ENCODE peak calls at places on chromosomes 11 and 22, in ten cellular contexts. One of them, this sample, is unnamed.

GRCh38 chr11:102422817-102423725 is 29.5 kb downstream of the TMEM123 start:
- DNase-seq in CD4-positive, alpha-beta memory T cell: no peak
- DNase-seq in GM23338: no peak
- DNase-seq in non-pigmented ciliary epithelial cell: no peak
- DNase-seq in stimulated activated CD4-positive, alpha-beta T cell treated with anti-CD3 and anti-CD28 coated beads, TNF-alpha, amount 100 ng/mL, for 1 hour: no peak
- DNase-seq in heart right ventricle: no peak
- DNase-seq in astrocyte of the cerebellum: no peak
- DNase-seq in mesenteric fat pad: no peak
- DNase-seq in NCI-H2081: peak; percentile 22
- DNase-seq in fibroblast of villous mesenchyme: peak; percentile 46
- DNase-seq in this sample: no peak

GRCh38 chr11:111514216-111515031 is at the start of gene HOATZ:
- DNase-seq in CD4-positive, alpha-beta memory T cell: no peak
- DNase-seq in GM23338: peak; percentile 95
- DNase-seq in non-pigmented ciliary epithelial cell: no peak
- DNase-seq in stimulated activated CD4-positive, alpha-beta T cell treated with anti-CD3 and anti-CD28 coated beads, TNF-alpha, amount 100 ng/mL, for 1 hour: no peak
- DNase-seq in heart right ventricle: no peak
- DNase-seq in astrocyte of the cerebellum: no peak
- DNase-seq in mesenteric fat pad: no peak
- DNase-seq in NCI-H2081: no peak
- DNase-seq in fibroblast of villous mesenchyme: no peak
- DNase-seq in this sample: no peak

GRCh38 chr11:114154271-114155047 is 94.9 kb downstream of the ZBTB16 start:
- DNase-seq in CD4-positive, alpha-beta memory T cell: no peak
- DNase-seq in GM23338: no peak
- DNase-seq in non-pigmented ciliary epithelial cell: no peak
- DNase-seq in stimulated activated CD4-positive, alpha-beta T cell treated with anti-CD3 and anti-CD28 coated beads, TNF-alpha, amount 100 ng/mL, for 1 hour: no peak
- DNase-seq in heart right ventricle: no peak
- DNase-seq in astrocyte of the cerebellum: no peak
- DNase-seq in mesenteric fat pad: no peak
- DNase-seq in NCI-H2081: no peak
- DNase-seq in fibroblast of villous mesenchyme: peak; percentile 98
- DNase-seq in this sample: peak; percentile 89

GRCh38 chr22:38454361-38455062 is 487 bp downstream of the KCNJ4 start:
- DNase-seq in CD4-positive, alpha-beta memory T cell: peak; percentile 38
- DNase-seq in GM23338: no peak
- DNase-seq in non-pigmented ciliary epithelial cell: no peak
- DNase-seq in stimulated activated CD4-positive, alpha-beta T cell treated with anti-CD3 and anti-CD28 coated beads, TNF-alpha, amount 100 ng/mL, for 1 hour: no peak
- DNase-seq in heart right ventricle: no peak
- DNase-seq in astrocyte of the cerebellum: no peak
- DNase-seq in mesenteric fat pad: no peak
- DNase-seq in NCI-H2081: no peak
- DNase-seq in fibroblast of villous mesenchyme: no peak
- DNase-seq in this sample: no peak

GRCh38 chr11:99584822-99585221 is 564.1 kb downstream of the CNTN5 start:
- DNase-seq in CD4-positive, alpha-beta memory T cell: no peak
- DNase-seq in GM23338: no peak
- DNase-seq in non-pigmented ciliary epithelial cell: no peak
- DNase-seq in stimulated activated CD4-positive, alpha-beta T cell treated with anti-CD3 and anti-CD28 coated beads, TNF-alpha, amount 100 ng/mL, for 1 hour: no peak
- DNase-seq in heart right ventricle: no peak
- DNase-seq in astrocyte of the cerebellum: no peak
- DNase-seq in mesenteric fat pad: no peak
- DNase-seq in NCI-H2081: no peak
- DNase-seq in fibroblast of villous mesenchyme: no peak
- DNase-seq in this sample: no peak

GRCh38 chr22:28442951-28443876 is 236.4 kb downstream of the TTC28 start:
- DNase-seq in CD4-positive, alpha-beta memory T cell: peak; percentile 13
- DNase-seq in GM23338: peak; percentile 86
- DNase-seq in non-pigmented ciliary epithelial cell: no peak
- DNase-seq in stimulated activated CD4-positive, alpha-beta T cell treated with anti-CD3 and anti-CD28 coated beads, TNF-alpha, amount 100 ng/mL, for 1 hour: peak; percentile 2
- DNase-seq in heart right ventricle: peak; percentile 78
- DNase-seq in astrocyte of the cerebellum: peak; percentile 59
- DNase-seq in mesenteric fat pad: no peak
- DNase-seq in NCI-H2081: peak; percentile 6
- DNase-seq in fibroblast of villous mesenchyme: peak; percentile 69
- DNase-seq in this sample: peak; percentile 70

GRCh38 chr11:2526808-2527381 is 82.1 kb downstream of the KCNQ1 start:
- DNase-seq in CD4-positive, alpha-beta memory T cell: peak; percentile 8
- DNase-seq in GM23338: peak; percentile 62
- DNase-seq in non-pigmented ciliary epithelial cell: no peak
- DNase-seq in stimulated activated CD4-positive, alpha-beta T cell treated with anti-CD3 and anti-CD28 coated beads, TNF-alpha, amount 100 ng/mL, for 1 hour: no peak
- DNase-seq in heart right ventricle: peak; percentile 39
- DNase-seq in astrocyte of the cerebellum: no peak
- DNase-seq in mesenteric fat pad: peak; percentile 88
- DNase-seq in NCI-H2081: no peak
- DNase-seq in fibroblast of villous mesenchyme: no peak
- DNase-seq in this sample: no peak

GRCh38 chr22:38108561-38109319 is 1.7 kb downstream of the BAIAP2L2 start:
- DNase-seq in CD4-positive, alpha-beta memory T cell: no peak
- DNase-seq in GM23338: no peak
- DNase-seq in non-pigmented ciliary epithelial cell: no peak
- DNase-seq in stimulated activated CD4-positive, alpha-beta T cell treated with anti-CD3 and anti-CD28 coated beads, TNF-alpha, amount 100 ng/mL, for 1 hour: no peak
- DNase-seq in heart right ventricle: no peak
- DNase-seq in astrocyte of the cerebellum: no peak
- DNase-seq in mesenteric fat pad: no peak
- DNase-seq in NCI-H2081: no peak
- DNase-seq in fibroblast of villous mesenchyme: no peak
- DNase-seq in this sample: no peak

GRCh38 chr11:113189909-113190667 is 124.3 kb upstream of the TTC12 start:
- DNase-seq in CD4-positive, alpha-beta memory T cell: no peak
- DNase-seq in GM23338: no peak
- DNase-seq in non-pigmented ciliary epithelial cell: no peak
- DNase-seq in stimulated activated CD4-positive, alpha-beta T cell treated with anti-CD3 and anti-CD28 coated beads, TNF-alpha, amount 100 ng/mL, for 1 hour: no peak
- DNase-seq in heart right ventricle: no peak
- DNase-seq in astrocyte of the cerebellum: peak; percentile 49
- DNase-seq in mesenteric fat pad: no peak
- DNase-seq in NCI-H2081: no peak
- DNase-seq in fibroblast of villous mesenchyme: peak; percentile 66
- DNase-seq in this sample: peak; percentile 92

GRCh38 chr11:8033312-8033715 is 46.2 kb downstream of the EIF3F start:
- DNase-seq in CD4-positive, alpha-beta memory T cell: peak; percentile 48
- DNase-seq in GM23338: peak; percentile 93
- DNase-seq in non-pigmented ciliary epithelial cell: no peak
- DNase-seq in stimulated activated CD4-positive, alpha-beta T cell treated with anti-CD3 and anti-CD28 coated beads, TNF-alpha, amount 100 ng/mL, for 1 hour: peak; percentile 22
- DNase-seq in heart right ventricle: peak; percentile 87
- DNase-seq in astrocyte of the cerebellum: peak; percentile 87
- DNase-seq in mesenteric fat pad: no peak
- DNase-seq in NCI-H2081: peak; percentile 36
- DNase-seq in fibroblast of villous mesenchyme: peak; percentile 85
- DNase-seq in this sample: peak; percentile 94

GRCh38 chr11:6498121-6498520 is 1.0 kb downstream of the DNHD1 start:
- DNase-seq in CD4-positive, alpha-beta memory T cell: no peak
- DNase-seq in GM23338: no peak
- DNase-seq in non-pigmented ciliary epithelial cell: no peak
- DNase-seq in stimulated activated CD4-positive, alpha-beta T cell treated with anti-CD3 and anti-CD28 coated beads, TNF-alpha, amount 100 ng/mL, for 1 hour: no peak
- DNase-seq in heart right ventricle: no peak
- DNase-seq in astrocyte of the cerebellum: no peak
- DNase-seq in mesenteric fat pad: no peak
- DNase-seq in NCI-H2081: no peak
- DNase-seq in fibroblast of villous mesenchyme: no peak
- DNase-seq in this sample: peak; percentile 70

GRCh38 chr11:120210651-120211521 is at the start of gene OAF:
- DNase-seq in CD4-positive, alpha-beta memory T cell: peak; percentile 65
- DNase-seq in GM23338: peak; percentile 94
- DNase-seq in non-pigmented ciliary epithelial cell: peak; percentile 40
- DNase-seq in stimulated activated CD4-positive, alpha-beta T cell treated with anti-CD3 and anti-CD28 coated beads, TNF-alpha, amount 100 ng/mL, for 1 hour: peak; percentile 22
- DNase-seq in heart right ventricle: peak; percentile 77
- DNase-seq in astrocyte of the cerebellum: peak; percentile 37
- DNase-seq in mesenteric fat pad: no peak
- DNase-seq in NCI-H2081: peak; percentile 37
- DNase-seq in fibroblast of villous mesenchyme: peak; percentile 93
- DNase-seq in this sample: no peak

GRCh38 chr11:117179048-117179999 is 781 bp downstream of the SIDT2 start:
- DNase-seq in CD4-positive, alpha-beta memory T cell: peak; percentile 55
- DNase-seq in GM23338: no peak
- DNase-seq in non-pigmented ciliary epithelial cell: no peak
- DNase-seq in stimulated activated CD4-positive, alpha-beta T cell treated with anti-CD3 and anti-CD28 coated beads, TNF-alpha, amount 100 ng/mL, for 1 hour: peak; percentile 19
- DNase-seq in heart right ventricle: peak; percentile 63
- DNase-seq in astrocyte of the cerebellum: peak; percentile 64
- DNase-seq in mesenteric fat pad: peak; percentile 90
- DNase-seq in NCI-H2081: no peak
- DNase-seq in fibroblast of villous mesenchyme: peak; percentile 70
- DNase-seq in this sample: no peak

GRCh38 chr22:41445171-41446056 is 1.2 kb downstream of the TOB2 start:
- DNase-seq in CD4-positive, alpha-beta memory T cell: peak; percentile 45
- DNase-seq in GM23338: peak; percentile 71
- DNase-seq in non-pigmented ciliary epithelial cell: no peak
- DNase-seq in stimulated activated CD4-positive, alpha-beta T cell treated with anti-CD3 and anti-CD28 coated beads, TNF-alpha, amount 100 ng/mL, for 1 hour: no peak
- DNase-seq in heart right ventricle: peak; percentile 58
- DNase-seq in astrocyte of the cerebellum: no peak
- DNase-seq in mesenteric fat pad: no peak
- DNase-seq in NCI-H2081: no peak
- DNase-seq in fibroblast of villous mesenchyme: peak; percentile 44
- DNase-seq in this sample: peak; percentile 27

GRCh38 chr11:111162306-111162705 is 83.2 kb upstream of the POU2AF2 start:
- DNase-seq in CD4-positive, alpha-beta memory T cell: no peak
- DNase-seq in GM23338: no peak
- DNase-seq in non-pigmented ciliary epithelial cell: no peak
- DNase-seq in stimulated activated CD4-positive, alpha-beta T cell treated with anti-CD3 and anti-CD28 coated beads, TNF-alpha, amount 100 ng/mL, for 1 hour: no peak
- DNase-seq in heart right ventricle: no peak
- DNase-seq in astrocyte of the cerebellum: peak; percentile 16
- DNase-seq in mesenteric fat pad: no peak
- DNase-seq in NCI-H2081: no peak
- DNase-seq in fibroblast of villous mesenchyme: peak; percentile 6
- DNase-seq in this sample: no peak

GRCh38 chr11:133931449-133932060 is 25.2 kb downstream of the IGSF9B start:
- DNase-seq in CD4-positive, alpha-beta memory T cell: no peak
- DNase-seq in GM23338: no peak
- DNase-seq in non-pigmented ciliary epithelial cell: no peak
- DNase-seq in stimulated activated CD4-positive, alpha-beta T cell treated with anti-CD3 and anti-CD28 coated beads, TNF-alpha, amount 100 ng/mL, for 1 hour: no peak
- DNase-seq in heart right ventricle: no peak
- DNase-seq in astrocyte of the cerebellum: no peak
- DNase-seq in mesenteric fat pad: no peak
- DNase-seq in NCI-H2081: no peak
- DNase-seq in fibroblast of villous mesenchyme: no peak
- DNase-seq in this sample: no peak

GRCh38 chr11:91871791-91872190 is 352.8 kb upstream of the FAT3 start:
- DNase-seq in CD4-positive, alpha-beta memory T cell: no peak
- DNase-seq in GM23338: no peak
- DNase-seq in non-pigmented ciliary epithelial cell: no peak
- DNase-seq in stimulated activated CD4-positive, alpha-beta T cell treated with anti-CD3 and anti-CD28 coated beads, TNF-alpha, amount 100 ng/mL, for 1 hour: no peak
- DNase-seq in heart right ventricle: no peak
- DNase-seq in astrocyte of the cerebellum: no peak
- DNase-seq in mesenteric fat pad: no peak
- DNase-seq in NCI-H2081: no peak
- DNase-seq in fibroblast of villous mesenchyme: no peak
- DNase-seq in this sample: no peak

GRCh38 chr11:15208570-15209222 is 94.0 kb downstream of the INSC start:
- DNase-seq in CD4-positive, alpha-beta memory T cell: peak; percentile 49
- DNase-seq in GM23338: peak; percentile 90
- DNase-seq in non-pigmented ciliary epithelial cell: no peak
- DNase-seq in stimulated activated CD4-positive, alpha-beta T cell treated with anti-CD3 and anti-CD28 coated beads, TNF-alpha, amount 100 ng/mL, for 1 hour: peak; percentile 58
- DNase-seq in heart right ventricle: peak; percentile 60
- DNase-seq in astrocyte of the cerebellum: peak; percentile 37
- DNase-seq in mesenteric fat pad: no peak
- DNase-seq in NCI-H2081: peak; percentile 66
- DNase-seq in fibroblast of villous mesenchyme: peak; percentile 64
- DNase-seq in this sample: peak; percentile 33

GRCh38 chr11:134379241-134379640 is 32.8 kb downstream of the B3GAT1 start:
- DNase-seq in CD4-positive, alpha-beta memory T cell: no peak
- DNase-seq in GM23338: no peak
- DNase-seq in non-pigmented ciliary epithelial cell: no peak
- DNase-seq in stimulated activated CD4-positive, alpha-beta T cell treated with anti-CD3 and anti-CD28 coated beads, TNF-alpha, amount 100 ng/mL, for 1 hour: no peak
- DNase-seq in heart right ventricle: no peak
- DNase-seq in astrocyte of the cerebellum: no peak
- DNase-seq in mesenteric fat pad: no peak
- DNase-seq in NCI-H2081: no peak
- DNase-seq in fibroblast of villous mesenchyme: no peak
- DNase-seq in this sample: no peak

GRCh38 chr22:27982106-27982505 is 63.0 kb upstream of the PITPNB start:
- DNase-seq in CD4-positive, alpha-beta memory T cell: no peak
- DNase-seq in GM23338: no peak
- DNase-seq in non-pigmented ciliary epithelial cell: no peak
- DNase-seq in stimulated activated CD4-positive, alpha-beta T cell treated with anti-CD3 and anti-CD28 coated beads, TNF-alpha, amount 100 ng/mL, for 1 hour: no peak
- DNase-seq in heart right ventricle: no peak
- DNase-seq in astrocyte of the cerebellum: no peak
- DNase-seq in mesenteric fat pad: peak; percentile 76
- DNase-seq in NCI-H2081: no peak
- DNase-seq in fibroblast of villous mesenchyme: no peak
- DNase-seq in this sample: peak; percentile 65